ENCODE peak calls at places on chromosomes 4 and X, in six cellular contexts. M is fibroblast of lung; U is ovary; N is dorsolateral prefrontal cortex; X is CD8-positive, alpha-beta memory T cell; C is psoas muscle. A is an unnamed sample.

GRCh38 chr4:3201718-3202702 is 46.9 kb upstream of the MSANTD1 start:
- DNase-seq in M (peak), U (no peak), N (no peak), X (peak), C (no peak), A (peak)

GRCh38 chrX:134658421-134658896 is at the start of gene PLAC1:
- DNase-seq in M (no peak), U (no peak), N (no peak), X (no peak), C (no peak), A (no peak)

GRCh38 chr4:54226399-54227260 is 2.5 kb upstream of the PDGFRA start:
- DNase-seq in M (peak), U (peak), N (no peak), X (no peak), C (peak), A (peak)

GRCh38 chr4:113504422-113504821 is 257.1 kb downstream of the CAMK2D start:
- DNase-seq in M (no peak), U (no peak), N (no peak), X (no peak), C (no peak), A (no peak)

GRCh38 chr4:154049457-154050181 is 260.7 kb upstream of the SFRP2 start:
- DNase-seq in M (peak), U (no peak), N (no peak), X (no peak), C (no peak), A (no peak)

GRCh38 chrX:109270580-109271484 is 211.1 kb downstream of the GUCY2F start:
- DNase-seq in M (peak), U (no peak), N (no peak), X (no peak), C (no peak), A (no peak)

GRCh38 chr4:7226993-7227392 is 34.7 kb downstream of the SORCS2 start:
- DNase-seq in M (no peak), U (no peak), N (no peak), X (no peak), C (peak), A (no peak)

GRCh38 chr4:15649914-15650545 is 5.1 kb downstream of the FBXL5 start:
- DNase-seq in M (peak), U (no peak), N (no peak), X (peak), C (no peak), A (no peak)

GRCh38 chr4:147528054-147528453 is 47.2 kb downstream of the EDNRA start:
- DNase-seq in M (no peak), U (no peak), N (no peak), X (no peak), C (no peak), A (no peak)

GRCh38 chr4:183408791-183409190 is 35.6 kb upstream of the CDKN2AIP start:
- DNase-seq in M (no peak), U (no peak), N (no peak), X (no peak), C (no peak), A (no peak)

DNA sequence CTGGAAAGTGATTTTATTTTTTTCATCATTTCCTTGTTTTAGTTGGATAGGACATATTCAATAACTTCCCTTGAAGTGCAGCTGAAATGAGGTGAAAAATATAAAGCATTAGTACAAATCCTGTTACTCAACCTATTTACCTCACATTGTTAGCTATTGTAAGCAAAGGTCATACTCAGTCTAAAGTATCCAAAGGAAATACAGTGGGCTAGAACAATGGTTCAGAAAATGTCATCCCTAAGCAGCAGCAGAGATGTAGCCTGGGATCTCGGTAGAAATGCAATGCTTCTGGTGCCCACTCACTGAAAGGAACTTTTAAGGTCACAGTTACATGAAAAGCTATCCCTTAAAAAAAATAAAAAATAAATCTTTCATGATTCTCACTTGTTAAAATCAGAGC is 300.6 kb downstream of the PPP4R3C start:
- DNase-seq in M (no peak), U (no peak), N (no peak), X (no peak), C (no peak), A (no peak)
- H3K27ac ChIP-seq in M (no peak), U (no peak), N (no peak), X (no peak), C (no peak), A (no peak)

DNA sequence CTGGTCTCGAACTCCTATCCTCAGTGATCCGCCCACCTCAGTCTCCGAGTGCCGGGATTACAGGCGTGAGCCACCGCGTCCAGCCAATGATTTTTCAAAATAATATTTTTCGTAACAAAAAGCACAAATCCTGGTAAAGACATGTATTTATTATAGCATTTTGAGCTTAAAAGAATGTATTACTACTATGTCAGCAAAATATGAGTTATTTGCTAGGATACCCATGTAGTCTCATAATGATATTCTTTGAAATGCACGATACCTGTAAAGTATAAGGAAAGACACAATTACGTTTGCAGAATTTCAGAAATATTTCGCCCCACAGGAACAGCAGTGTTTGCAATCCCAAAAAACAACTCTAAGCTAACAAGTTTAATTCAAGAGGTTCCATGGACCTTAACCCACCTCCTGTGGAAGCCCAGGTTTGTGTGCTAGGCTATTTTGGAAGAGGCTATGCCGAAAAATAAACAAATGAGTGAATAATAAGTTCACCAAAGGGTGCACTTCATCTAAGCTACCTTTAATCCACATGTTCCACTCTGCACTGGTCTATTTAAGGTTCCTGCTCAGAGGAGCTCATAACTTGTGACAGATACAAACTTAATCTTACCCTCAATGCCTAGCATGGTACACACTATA is 5.2 kb downstream of the FRYL start:
- DNase-seq in M (no peak), U (no peak), N (no peak), X (no peak), C (no peak), A (no peak)
- H3K27ac ChIP-seq in M (no peak), U (no peak), N (no peak), X (peak), C (peak), A (no peak)

DNA sequence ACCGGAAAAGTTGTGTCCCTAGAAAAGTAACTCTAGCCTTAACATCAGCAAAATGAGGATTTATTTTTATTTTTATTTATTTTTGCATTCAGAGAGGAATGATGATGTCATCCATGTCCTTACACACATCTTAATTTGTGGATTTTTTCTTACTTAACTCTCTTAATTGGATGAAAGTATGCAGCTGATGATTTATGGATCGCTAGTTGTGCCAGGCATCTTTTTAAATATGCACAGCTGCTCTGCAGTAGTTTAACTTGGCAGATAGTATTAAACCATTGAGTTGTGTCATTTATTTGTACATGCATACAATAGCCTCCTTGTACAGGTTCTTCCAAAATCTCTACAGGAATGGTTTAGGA is 49.6 kb upstream of the SCRG1 start:
- DNase-seq in M (peak), U (no peak), N (no peak), X (no peak), C (no peak), A (no peak)
- H3K27ac ChIP-seq in M (no peak), U (no peak), N (no peak), X (no peak), C (no peak), A (no peak)

GRCh38 chrX:16827225-16827624 is 41.0 kb downstream of the TXLNG start:
- DNase-seq in M (peak), U (no peak), N (no peak), X (no peak), C (no peak), A (no peak)
- H3K27ac ChIP-seq in M (peak), U (peak), N (no peak), X (no peak), C (peak), A (peak)

GRCh38 chrX:13123247-13123856 is 78.9 kb upstream of the FAM9C start:
- DNase-seq in M (no peak), U (no peak), N (no peak), X (no peak), C (no peak), A (no peak)
- H3K27ac ChIP-seq in M (peak), U (peak), N (no peak), X (peak), C (no peak), A (peak)

DNA sequence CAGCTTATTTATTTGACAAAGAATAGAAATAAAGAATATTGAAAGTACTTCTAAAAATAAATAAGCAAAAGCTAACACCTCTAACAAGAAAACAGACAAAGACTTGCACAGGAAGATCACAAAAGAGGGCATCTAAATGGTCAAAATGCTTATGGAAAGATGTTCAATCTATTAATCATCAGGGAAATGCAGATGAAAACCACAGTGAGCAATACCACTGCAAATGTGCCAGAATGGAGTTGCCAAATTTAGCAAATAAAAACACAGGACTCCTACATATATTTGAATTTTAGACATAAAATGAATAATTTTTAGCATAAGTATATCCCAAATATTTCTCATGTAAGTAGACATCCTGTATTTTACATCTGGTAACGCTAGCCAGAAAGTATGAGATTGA is 56.1 kb upstream of the HPGD start:
- DNase-seq in M (peak), U (no peak), N (no peak), X (no peak), C (no peak), A (no peak)
- H3K27ac ChIP-seq in M (no peak), U (no peak), N (no peak), X (no peak), C (no peak), A (no peak)

GRCh38 chr4:177128306-177128705 is 181.4 kb upstream of the NEIL3 start:
- DNase-seq in M (peak), U (no peak), N (no peak), X (no peak), C (no peak), A (no peak)
- H3K27ac ChIP-seq in M (no peak), U (no peak), N (no peak), X (no peak), C (no peak), A (no peak)

A was measured in AG04450.